ENCODE peak calls at places on chromosomes 6 and 20, in five cellular contexts. One of them, this sample, is unnamed.

GRCh38 chr20:409697-410559 is 1.8 kb downstream of the RBCK1 start:
- DNase-seq in H1: no peak
- DNase-seq in NT2/D1: no peak
- DNase-seq in HepG2: no peak
- DNase-seq in GM12878: no peak
- DNase-seq in this sample: no peak

GRCh38 chr6:169424821-169425240 is 171.2 kb upstream of the THBS2 start:
- DNase-seq in H1: no peak
- DNase-seq in NT2/D1: no peak
- DNase-seq in HepG2: no peak
- DNase-seq in GM12878: no peak
- DNase-seq in this sample: no peak

GRCh38 chr20:61584851-61585250 is 332.8 kb downstream of the CDH4 start:
- DNase-seq in H1: no peak
- DNase-seq in NT2/D1: no peak
- DNase-seq in HepG2: no peak
- DNase-seq in GM12878: no peak
- DNase-seq in this sample: no peak

GRCh38 chr6:125363360-125364121 is 61.8 kb upstream of the HDDC2 start:
- DNase-seq in H1: peak; percentile 74
- DNase-seq in NT2/D1: peak; percentile 44
- DNase-seq in HepG2: peak; percentile 10
- DNase-seq in GM12878: no peak
- DNase-seq in this sample: peak; percentile 65

GRCh38 chr6:7314414-7314813 is 1.4 kb upstream of the SSR1 start:
- DNase-seq in H1: no peak
- DNase-seq in NT2/D1: no peak
- DNase-seq in HepG2: no peak
- DNase-seq in GM12878: no peak
- DNase-seq in this sample: no peak

GRCh38 chr6:80607814-80608391 is 501.4 kb downstream of the BCKDHB start:
- DNase-seq in H1: no peak
- DNase-seq in NT2/D1: no peak
- DNase-seq in HepG2: no peak
- DNase-seq in GM12878: no peak
- DNase-seq in this sample: no peak

GRCh38 chr6:43770417-43771209 is 602 bp downstream of the VEGFA start:
- DNase-seq in H1: peak; percentile 84
- DNase-seq in NT2/D1: no peak
- DNase-seq in HepG2: peak; percentile 45
- DNase-seq in GM12878: no peak
- DNase-seq in this sample: peak; percentile 42

GRCh38 chr6:158815915-158816314 is 3.3 kb downstream of the EZR start:
- DNase-seq in H1: no peak
- DNase-seq in NT2/D1: no peak
- DNase-seq in HepG2: no peak
- DNase-seq in GM12878: no peak
- DNase-seq in this sample: no peak

GRCh38 chr6:107862383-107862782 is 38.3 kb upstream of the SCML4 start:
- DNase-seq in H1: no peak
- DNase-seq in NT2/D1: no peak
- DNase-seq in HepG2: no peak
- DNase-seq in GM12878: no peak
- DNase-seq in this sample: no peak

GRCh38 chr6:133240511-133241087 is 558 bp upstream of the EYA4 start:
- DNase-seq in H1: peak; percentile 67
- DNase-seq in NT2/D1: no peak
- DNase-seq in HepG2: no peak
- DNase-seq in GM12878: no peak
- DNase-seq in this sample: peak; percentile 68

GRCh38 chr6:158797331-158798202 is 21.6 kb downstream of the EZR start:
- DNase-seq in H1: no peak
- DNase-seq in NT2/D1: no peak
- DNase-seq in HepG2: no peak
- DNase-seq in GM12878: no peak
- DNase-seq in this sample: no peak

GRCh38 chr6:26185004-26185403 is 97.8 kb downstream of the HFE start:
- DNase-seq in H1: no peak
- DNase-seq in NT2/D1: no peak
- DNase-seq in HepG2: no peak
- DNase-seq in GM12878: no peak
- DNase-seq in this sample: no peak

GRCh38 chr6:26185802-26186201 is 98.6 kb downstream of the HFE start:
- DNase-seq in H1: no peak
- DNase-seq in NT2/D1: no peak
- DNase-seq in HepG2: no peak
- DNase-seq in GM12878: no peak
- DNase-seq in this sample: no peak

GRCh38 chr6:26184492-26184891 is 97.3 kb downstream of the HFE start:
- DNase-seq in H1: no peak
- DNase-seq in NT2/D1: no peak
- DNase-seq in HepG2: no peak
- DNase-seq in GM12878: no peak
- DNase-seq in this sample: no peak

GRCh38 chr6:26183581-26184408 is 96.6 kb downstream of the HFE start:
- DNase-seq in H1: peak; percentile 82
- DNase-seq in NT2/D1: no peak
- DNase-seq in HepG2: no peak
- DNase-seq in GM12878: peak; percentile 84
- DNase-seq in this sample: no peak

GRCh38 chr6:26183237-26183580 is 96.0 kb downstream of the HFE start:
- DNase-seq in H1: no peak
- DNase-seq in NT2/D1: no peak
- DNase-seq in HepG2: no peak
- DNase-seq in GM12878: no peak
- DNase-seq in this sample: no peak
- TF ChIP-seq SUZ12 in H1: no peak
- TF ChIP-seq SUZ12 in NT2/D1: no peak
- TF ChIP-seq SUZ12 in HepG2: no peak
- TF ChIP-seq SUZ12 in GM12878: no peak
- TF ChIP-seq SUZ12 in this sample: no peak

GRCh38 chr20:11232896-11233295 is 559.1 kb upstream of the JAG1 start:
- DNase-seq in H1: no peak
- DNase-seq in NT2/D1: no peak
- DNase-seq in HepG2: no peak
- DNase-seq in GM12878: no peak
- DNase-seq in this sample: no peak
- TF ChIP-seq SUZ12 in H1: no peak
- TF ChIP-seq SUZ12 in NT2/D1: no peak
- TF ChIP-seq SUZ12 in HepG2: no peak
- TF ChIP-seq SUZ12 in GM12878: no peak
- TF ChIP-seq SUZ12 in this sample: no peak

GRCh38 chr6:30194797-30195690 is 18.2 kb downstream of the TRIM26 start:
- DNase-seq in H1: no peak
- DNase-seq in NT2/D1: no peak
- DNase-seq in HepG2: no peak
- DNase-seq in GM12878: no peak
- DNase-seq in this sample: no peak
- TF ChIP-seq SUZ12 in H1: no peak
- TF ChIP-seq SUZ12 in NT2/D1: no peak
- TF ChIP-seq SUZ12 in HepG2: no peak
- TF ChIP-seq SUZ12 in GM12878: no peak
- TF ChIP-seq SUZ12 in this sample: no peak

DNA sequence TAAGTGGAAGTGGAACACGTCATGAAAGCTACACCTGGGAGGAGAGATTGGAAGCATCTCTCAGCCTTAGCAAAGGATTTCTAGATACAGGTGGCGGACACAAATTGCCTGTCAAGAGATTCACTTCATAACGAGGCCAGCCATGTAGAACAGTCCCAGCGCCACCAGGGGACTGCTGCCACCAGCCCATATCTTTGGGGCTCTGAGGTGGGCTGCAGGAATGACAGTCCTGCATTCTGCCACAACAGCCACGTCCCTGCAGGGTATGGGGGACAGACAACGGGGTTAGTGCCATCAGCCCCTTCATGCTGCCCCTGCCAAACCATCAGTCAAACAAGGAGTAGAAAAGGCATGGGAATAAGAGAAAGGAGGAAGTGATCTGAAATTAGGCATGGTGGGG is 81.2 kb upstream of the SASH1 start:
- DNase-seq in H1: no peak
- DNase-seq in NT2/D1: no peak
- DNase-seq in HepG2: no peak
- DNase-seq in GM12878: no peak
- DNase-seq in this sample: no peak
- TF ChIP-seq SUZ12 in H1: no peak
- TF ChIP-seq SUZ12 in NT2/D1: no peak
- TF ChIP-seq SUZ12 in HepG2: no peak
- TF ChIP-seq SUZ12 in GM12878: no peak
- TF ChIP-seq SUZ12 in this sample: no peak

GRCh38 chr6:31945154-31945506 is 765 bp upstream of the CFB start:
- DNase-seq in H1: no peak
- DNase-seq in NT2/D1: no peak
- DNase-seq in HepG2: no peak
- DNase-seq in GM12878: no peak
- DNase-seq in this sample: no peak
- TF ChIP-seq SUZ12 in H1: no peak
- TF ChIP-seq SUZ12 in NT2/D1: no peak
- TF ChIP-seq SUZ12 in HepG2: no peak
- TF ChIP-seq SUZ12 in GM12878: no peak
- TF ChIP-seq SUZ12 in this sample: no peak